ENCODE peak calls at places on chromosomes 12 and 14, in ten cellular contexts. One of them, this sample, is unnamed.
A peak's percentile ranks its signal among the peaks of the same experiment; 100 is the strongest.

GRCh38 chr12:7959278-7960063 is 23.5 kb upstream of the SLC2A3 start:
- DNase-seq in heart right ventricle: no peak
- DNase-seq in GM13977: no peak
- DNase-seq in HFFc6: no peak
- DNase-seq in psoas muscle: no peak
- DNase-seq in adrenal gland: no peak
- DNase-seq in IMR-90: no peak
- DNase-seq in astrocyte of the cerebellum: no peak
- DNase-seq in OCI-LY7: peak; percentile 57
- DNase-seq in fibroblast of pulmonary artery: peak; percentile 47
- DNase-seq in this sample: peak; percentile 38

GRCh38 chr14:52060080-52060479 is 8.8 kb downstream of the NID2 start:
- DNase-seq in heart right ventricle: no peak
- DNase-seq in GM13977: no peak
- DNase-seq in HFFc6: no peak
- DNase-seq in psoas muscle: no peak
- DNase-seq in adrenal gland: no peak
- DNase-seq in IMR-90: no peak
- DNase-seq in astrocyte of the cerebellum: no peak
- DNase-seq in OCI-LY7: no peak
- DNase-seq in fibroblast of pulmonary artery: peak; percentile 63
- DNase-seq in this sample: no peak

GRCh38 chr14:99284254-99285004 is 12.4 kb upstream of the BCL11B start:
- DNase-seq in heart right ventricle: no peak
- DNase-seq in GM13977: peak; percentile 2
- DNase-seq in HFFc6: no peak
- DNase-seq in psoas muscle: no peak
- DNase-seq in adrenal gland: no peak
- DNase-seq in IMR-90: no peak
- DNase-seq in astrocyte of the cerebellum: no peak
- DNase-seq in OCI-LY7: no peak
- DNase-seq in fibroblast of pulmonary artery: no peak
- DNase-seq in this sample: no peak

GRCh38 chr12:54404061-54405004 is 14.7 kb downstream of the ITGA5 start:
- DNase-seq in heart right ventricle: no peak
- DNase-seq in GM13977: no peak
- DNase-seq in HFFc6: peak; percentile 41
- DNase-seq in psoas muscle: peak; percentile 62
- DNase-seq in adrenal gland: no peak
- DNase-seq in IMR-90: peak; percentile 56
- DNase-seq in astrocyte of the cerebellum: no peak
- DNase-seq in OCI-LY7: peak; percentile 73
- DNase-seq in fibroblast of pulmonary artery: peak; percentile 76
- DNase-seq in this sample: no peak

GRCh38 chr12:19842116-19842515 is 402.8 kb downstream of the AEBP2 start:
- DNase-seq in heart right ventricle: no peak
- DNase-seq in GM13977: no peak
- DNase-seq in HFFc6: no peak
- DNase-seq in psoas muscle: no peak
- DNase-seq in adrenal gland: no peak
- DNase-seq in IMR-90: no peak
- DNase-seq in astrocyte of the cerebellum: no peak
- DNase-seq in OCI-LY7: no peak
- DNase-seq in fibroblast of pulmonary artery: no peak
- DNase-seq in this sample: no peak

GRCh38 chr12:64780220-64780530 is 21.0 kb upstream of the GNS start:
- DNase-seq in heart right ventricle: no peak
- DNase-seq in GM13977: no peak
- DNase-seq in HFFc6: no peak
- DNase-seq in psoas muscle: no peak
- DNase-seq in adrenal gland: no peak
- DNase-seq in IMR-90: no peak
- DNase-seq in astrocyte of the cerebellum: no peak
- DNase-seq in OCI-LY7: no peak
- DNase-seq in fibroblast of pulmonary artery: no peak
- DNase-seq in this sample: no peak

GRCh38 chr12:124952801-124953200 is 36.1 kb downstream of the DHX37 start:
- DNase-seq in heart right ventricle: no peak
- DNase-seq in GM13977: no peak
- DNase-seq in HFFc6: no peak
- DNase-seq in psoas muscle: no peak
- DNase-seq in adrenal gland: no peak
- DNase-seq in IMR-90: no peak
- DNase-seq in astrocyte of the cerebellum: no peak
- DNase-seq in OCI-LY7: no peak
- DNase-seq in fibroblast of pulmonary artery: no peak
- DNase-seq in this sample: no peak

GRCh38 chr12:117125275-117125613 is 26.0 kb upstream of the TESC start:
- DNase-seq in heart right ventricle: no peak
- DNase-seq in GM13977: no peak
- DNase-seq in HFFc6: peak; percentile 39
- DNase-seq in psoas muscle: no peak
- DNase-seq in adrenal gland: no peak
- DNase-seq in IMR-90: peak; percentile 24
- DNase-seq in astrocyte of the cerebellum: no peak
- DNase-seq in OCI-LY7: no peak
- DNase-seq in fibroblast of pulmonary artery: no peak
- DNase-seq in this sample: no peak

GRCh38 chr14:80304125-80304766 is 92.9 kb upstream of the DIO2 start:
- DNase-seq in heart right ventricle: no peak
- DNase-seq in GM13977: no peak
- DNase-seq in HFFc6: no peak
- DNase-seq in psoas muscle: no peak
- DNase-seq in adrenal gland: no peak
- DNase-seq in IMR-90: peak; percentile 46
- DNase-seq in astrocyte of the cerebellum: no peak
- DNase-seq in OCI-LY7: no peak
- DNase-seq in fibroblast of pulmonary artery: peak; percentile 64
- DNase-seq in this sample: no peak

GRCh38 chr14:104970231-104971068 is 7.7 kb downstream of the AHNAK2 start:
- DNase-seq in heart right ventricle: peak; percentile 36
- DNase-seq in GM13977: no peak
- DNase-seq in HFFc6: peak; percentile 81
- DNase-seq in psoas muscle: peak; percentile 89
- DNase-seq in adrenal gland: no peak
- DNase-seq in IMR-90: peak; percentile 81
- DNase-seq in astrocyte of the cerebellum: peak; percentile 81
- DNase-seq in OCI-LY7: no peak
- DNase-seq in fibroblast of pulmonary artery: peak; percentile 80
- DNase-seq in this sample: no peak

GRCh38 chr14:77870646-77871045 is 70.7 kb downstream of the ADCK1 start:
- DNase-seq in heart right ventricle: no peak
- DNase-seq in GM13977: no peak
- DNase-seq in HFFc6: no peak
- DNase-seq in psoas muscle: peak; percentile 20
- DNase-seq in adrenal gland: no peak
- DNase-seq in IMR-90: no peak
- DNase-seq in astrocyte of the cerebellum: no peak
- DNase-seq in OCI-LY7: no peak
- DNase-seq in fibroblast of pulmonary artery: no peak
- DNase-seq in this sample: no peak

GRCh38 chr12:130456375-130457199 is 118.9 kb downstream of the PIWIL1 start:
- DNase-seq in heart right ventricle: peak; percentile 64
- DNase-seq in GM13977: no peak
- DNase-seq in HFFc6: no peak
- DNase-seq in psoas muscle: no peak
- DNase-seq in adrenal gland: no peak
- DNase-seq in IMR-90: no peak
- DNase-seq in astrocyte of the cerebellum: no peak
- DNase-seq in OCI-LY7: no peak
- DNase-seq in fibroblast of pulmonary artery: no peak
- DNase-seq in this sample: no peak

GRCh38 chr12:11877102-11877826 is 193.5 kb upstream of the BCL2L14 start:
- DNase-seq in heart right ventricle: no peak
- DNase-seq in GM13977: no peak
- DNase-seq in HFFc6: no peak
- DNase-seq in psoas muscle: no peak
- DNase-seq in adrenal gland: no peak
- DNase-seq in IMR-90: no peak
- DNase-seq in astrocyte of the cerebellum: no peak
- DNase-seq in OCI-LY7: no peak
- DNase-seq in fibroblast of pulmonary artery: no peak
- DNase-seq in this sample: no peak

GRCh38 chr14:90495357-90496276 is 98.8 kb downstream of the CALM1 start:
- DNase-seq in heart right ventricle: no peak
- DNase-seq in GM13977: peak; percentile 83
- DNase-seq in HFFc6: peak; percentile 43
- DNase-seq in psoas muscle: peak; percentile 30
- DNase-seq in adrenal gland: peak; percentile 71
- DNase-seq in IMR-90: peak; percentile 75
- DNase-seq in astrocyte of the cerebellum: peak; percentile 71
- DNase-seq in OCI-LY7: peak; percentile 58
- DNase-seq in fibroblast of pulmonary artery: peak; percentile 84
- DNase-seq in this sample: peak; percentile 83

GRCh38 chr12:130137141-130138018 is 24.9 kb upstream of the FZD10 start:
- DNase-seq in heart right ventricle: no peak
- DNase-seq in GM13977: no peak
- DNase-seq in HFFc6: no peak
- DNase-seq in psoas muscle: peak; percentile 43
- DNase-seq in adrenal gland: no peak
- DNase-seq in IMR-90: no peak
- DNase-seq in astrocyte of the cerebellum: no peak
- DNase-seq in OCI-LY7: no peak
- DNase-seq in fibroblast of pulmonary artery: no peak
- DNase-seq in this sample: no peak

GRCh38 chr12:21941522-21942376 is 523 bp upstream of the ABCC9 start:
- DNase-seq in heart right ventricle: peak; percentile 77
- DNase-seq in GM13977: no peak
- DNase-seq in HFFc6: no peak
- DNase-seq in psoas muscle: peak; percentile 87
- DNase-seq in adrenal gland: peak; percentile 47
- DNase-seq in IMR-90: peak; percentile 26
- DNase-seq in astrocyte of the cerebellum: no peak
- DNase-seq in OCI-LY7: no peak
- DNase-seq in fibroblast of pulmonary artery: peak; percentile 46
- DNase-seq in this sample: no peak
- TF ChIP-seq CTCF in heart right ventricle: peak; percentile 31
- TF ChIP-seq CTCF in GM13977: no peak
- TF ChIP-seq CTCF in HFFc6: peak; percentile 46
- TF ChIP-seq CTCF in psoas muscle: peak; percentile 61
- TF ChIP-seq CTCF in adrenal gland: peak; percentile 56
- TF ChIP-seq CTCF in IMR-90: peak; percentile 42
- TF ChIP-seq CTCF in astrocyte of the cerebellum: peak; percentile 50
- TF ChIP-seq CTCF in OCI-LY7: no peak
- TF ChIP-seq CTCF in fibroblast of pulmonary artery: peak; percentile 48
- TF ChIP-seq CTCF in this sample: no peak

GRCh38 chr12:85445060-85445938 is 165.3 kb downstream of the ALX1 start:
- DNase-seq in heart right ventricle: no peak
- DNase-seq in GM13977: no peak
- DNase-seq in HFFc6: no peak
- DNase-seq in psoas muscle: no peak
- DNase-seq in adrenal gland: no peak
- DNase-seq in IMR-90: no peak
- DNase-seq in astrocyte of the cerebellum: no peak
- DNase-seq in OCI-LY7: no peak
- DNase-seq in fibroblast of pulmonary artery: no peak
- DNase-seq in this sample: no peak

GRCh38 chr12:85448031-85448430 is 168.0 kb downstream of the ALX1 start:
- DNase-seq in heart right ventricle: no peak
- DNase-seq in GM13977: no peak
- DNase-seq in HFFc6: no peak
- DNase-seq in psoas muscle: no peak
- DNase-seq in adrenal gland: no peak
- DNase-seq in IMR-90: no peak
- DNase-seq in astrocyte of the cerebellum: no peak
- DNase-seq in OCI-LY7: no peak
- DNase-seq in fibroblast of pulmonary artery: no peak
- DNase-seq in this sample: no peak

DNA sequence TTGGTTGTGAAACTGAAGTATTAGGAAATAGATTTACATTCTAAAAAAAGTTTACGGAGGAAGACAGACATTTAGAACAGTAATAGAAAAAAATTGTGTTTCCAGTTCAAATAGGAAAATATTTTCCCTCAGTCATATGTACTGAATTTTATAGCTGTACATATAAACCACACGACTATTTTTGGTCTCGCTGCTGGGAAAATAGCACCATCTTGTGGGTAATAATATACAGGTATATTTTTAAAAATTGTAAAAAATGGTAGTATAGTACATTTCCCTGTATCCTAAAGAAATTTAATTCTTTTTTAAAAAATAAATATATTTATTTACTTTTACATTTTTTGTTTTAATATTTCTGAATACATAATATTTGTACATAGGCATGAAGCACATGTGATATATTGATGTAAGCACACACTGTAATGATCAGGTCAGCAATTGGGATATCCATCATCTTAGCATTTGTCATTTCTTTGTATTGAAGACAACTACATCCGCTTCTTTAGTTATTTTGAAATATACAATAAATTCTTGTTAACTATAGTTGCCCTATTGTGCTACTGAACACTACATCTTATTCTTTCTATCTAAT is 168.6 kb downstream of the ALX1 start:
- DNase-seq in heart right ventricle: no peak
- DNase-seq in GM13977: peak; percentile 11
- DNase-seq in HFFc6: no peak
- DNase-seq in psoas muscle: no peak
- DNase-seq in adrenal gland: no peak
- DNase-seq in IMR-90: peak; percentile 9
- DNase-seq in astrocyte of the cerebellum: peak; percentile 9
- DNase-seq in OCI-LY7: peak; percentile 33
- DNase-seq in fibroblast of pulmonary artery: peak; percentile 45
- DNase-seq in this sample: no peak
- TF ChIP-seq CTCF in heart right ventricle: peak; percentile 34
- TF ChIP-seq CTCF in GM13977: peak; percentile 7
- TF ChIP-seq CTCF in HFFc6: peak; percentile 72
- TF ChIP-seq CTCF in psoas muscle: no peak
- TF ChIP-seq CTCF in adrenal gland: peak; percentile 38
- TF ChIP-seq CTCF in IMR-90: peak; percentile 40
- TF ChIP-seq CTCF in astrocyte of the cerebellum: peak; percentile 37
- TF ChIP-seq CTCF in OCI-LY7: peak; percentile 73
- TF ChIP-seq CTCF in fibroblast of pulmonary artery: peak; percentile 44
- TF ChIP-seq CTCF in this sample: no peak

DNA sequence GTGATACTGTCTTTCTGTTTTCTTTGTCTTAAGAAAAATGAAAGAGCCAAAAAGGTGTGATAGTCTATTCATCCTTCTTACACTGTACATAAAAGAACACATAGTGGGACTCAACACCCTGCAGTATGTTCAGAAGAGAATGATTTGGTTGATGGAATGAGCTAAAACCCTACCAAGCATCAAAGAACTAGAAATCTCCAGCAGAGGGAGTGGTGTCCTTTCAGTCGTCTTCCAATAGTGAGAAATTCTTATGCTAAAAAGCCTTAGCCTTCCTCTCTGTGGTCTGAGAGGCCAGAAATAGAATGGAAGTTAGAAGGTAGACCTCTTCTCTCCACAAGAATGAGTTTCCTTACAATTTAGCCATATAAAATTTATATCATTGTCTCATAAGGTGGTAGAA is 393.4 kb upstream of the SEL1L start:
- DNase-seq in heart right ventricle: no peak
- DNase-seq in GM13977: no peak
- DNase-seq in HFFc6: no peak
- DNase-seq in psoas muscle: no peak
- DNase-seq in adrenal gland: no peak
- DNase-seq in IMR-90: no peak
- DNase-seq in astrocyte of the cerebellum: no peak
- DNase-seq in OCI-LY7: no peak
- DNase-seq in fibroblast of pulmonary artery: no peak
- DNase-seq in this sample: no peak
- TF ChIP-seq CTCF in heart right ventricle: no peak
- TF ChIP-seq CTCF in GM13977: peak; percentile 21
- TF ChIP-seq CTCF in HFFc6: no peak
- TF ChIP-seq CTCF in psoas muscle: no peak
- TF ChIP-seq CTCF in adrenal gland: no peak
- TF ChIP-seq CTCF in IMR-90: no peak
- TF ChIP-seq CTCF in astrocyte of the cerebellum: no peak
- TF ChIP-seq CTCF in OCI-LY7: peak; percentile 39
- TF ChIP-seq CTCF in fibroblast of pulmonary artery: no peak
- TF ChIP-seq CTCF in this sample: no peak

GRCh38 chr12:109899783-109900751 is at the start of gene TCHP:
- DNase-seq in heart right ventricle: peak; percentile 85
- DNase-seq in GM13977: peak; percentile 90
- DNase-seq in HFFc6: peak; percentile 82
- DNase-seq in psoas muscle: peak; percentile 92
- DNase-seq in adrenal gland: peak; percentile 84
- DNase-seq in IMR-90: peak; percentile 87
- DNase-seq in astrocyte of the cerebellum: peak; percentile 69
- DNase-seq in OCI-LY7: peak; percentile 78
- DNase-seq in fibroblast of pulmonary artery: peak; percentile 91
- DNase-seq in this sample: peak; percentile 92
- TF ChIP-seq CTCF in heart right ventricle: peak; percentile 23
- TF ChIP-seq CTCF in GM13977: peak; percentile 49
- TF ChIP-seq CTCF in HFFc6: peak; percentile 56
- TF ChIP-seq CTCF in psoas muscle: peak; percentile 33
- TF ChIP-seq CTCF in adrenal gland: peak; percentile 42
- TF ChIP-seq CTCF in IMR-90: peak; percentile 51
- TF ChIP-seq CTCF in astrocyte of the cerebellum: peak; percentile 33
- TF ChIP-seq CTCF in OCI-LY7: peak; percentile 39
- TF ChIP-seq CTCF in fibroblast of pulmonary artery: peak; percentile 43
- TF ChIP-seq CTCF in this sample: peak; percentile 46